ENCODE peak calls at places on chromosomes 12 and 14, in nine cellular contexts. O is SK-N-DZ; M is GM23338; A is NCI-H2029; N is NCI-H1105 treated with DMSO at 0.1 percent for 48 hours; E is heart left ventricle; H is stimulated activated CD4-positive, alpha-beta T cell treated with anti-CD3 and anti-CD28 coated beads, Interleukin-2, amount 100 ng/mL, for 48 hours; L is SHP77 treated with DMSO at 0.1 percent for 48 hours; S is mesothelial cell of epicardium. Q is an unnamed sample.

GRCh38 chr12:78703820-78704525 is 160.6 kb upstream of the SYT1 start:
- DNase-seq in H (no peak), A (no peak), S (no peak), E (no peak), L (no peak), M (no peak), O (no peak), N (no peak), Q (no peak)

GRCh38 chr14:61653507-61653906 is 41.8 kb upstream of the HIF1A start:
- DNase-seq in A (no peak), S (no peak), H (no peak), O (peak), L (no peak), E (peak), N (no peak), M (no peak), Q (no peak)

GRCh38 chr12:51887476-51888315 is at the start of gene ANKRD33:
- DNase-seq in H (no peak), M (peak), E (peak), O (no peak), S (peak), A (peak), L (no peak), N (no peak), Q (no peak)

GRCh38 chr12:16553457-16553856 is 52.5 kb downstream of the LMO3 start:
- DNase-seq in A (no peak), M (no peak), N (no peak), H (no peak), L (no peak), O (no peak), E (no peak), S (no peak), Q (no peak)

GRCh38 chr12:86697916-86698315 is 441.7 kb upstream of the MGAT4C start:
- DNase-seq in O (no peak), N (no peak), L (no peak), M (no peak), H (no peak), E (no peak), S (no peak), A (no peak), Q (no peak)

GRCh38 chr14:63964063-63964462 is 111.3 kb downstream of the SYNE2 start:
- DNase-seq in A (no peak), S (no peak), E (no peak), H (no peak), M (peak), O (no peak), L (peak), N (peak), Q (no peak)

GRCh38 chr12:44835641-44836379 is 40.3 kb downstream of the NELL2 start:
- DNase-seq in L (no peak), O (no peak), N (no peak), S (no peak), A (no peak), M (no peak), E (no peak), H (no peak), Q (no peak)

GRCh38 chr14:37262649-37263048 is 64.9 kb downstream of the MIPOL1 start:
- DNase-seq in S (no peak), M (peak), A (no peak), H (no peak), O (no peak), E (no peak), N (no peak), L (no peak), Q (no peak)

GRCh38 chr14:104009297-104009696 is 67.0 kb upstream of the RD3L start:
- DNase-seq in N (no peak), L (no peak), A (no peak), E (no peak), M (no peak), O (no peak), S (no peak), H (no peak), Q (no peak)

GRCh38 chr14:24777678-24778077 is 143.7 kb upstream of the GZMB start:
- DNase-seq in H (no peak), S (no peak), A (no peak), N (no peak), M (peak), O (no peak), E (no peak), L (no peak), Q (no peak)

GRCh38 chr14:77059276-77059934 is 30.9 kb upstream of the IRF2BPL start:
- DNase-seq in H (no peak), A (no peak), L (peak), N (no peak), M (peak), E (no peak), O (peak), S (no peak), Q (no peak)

GRCh38 chr14:90428676-90429075 is 31.8 kb downstream of the CALM1 start:
- DNase-seq in O (no peak), L (no peak), A (no peak), M (no peak), S (no peak), N (no peak), H (no peak), E (no peak), Q (no peak)

GRCh38 chr14:56118611-56119181 is 485 bp downstream of the PELI2 start:
- DNase-seq in M (peak), O (no peak), L (no peak), A (no peak), E (peak), N (no peak), H (no peak), S (no peak), Q (no peak)

GRCh38 chr12:56988207-56988739 is 18.1 kb downstream of the ZBTB39 start:
- DNase-seq in A (no peak), N (no peak), S (no peak), M (peak), L (no peak), H (no peak), E (no peak), O (no peak), Q (no peak)

GRCh38 chr14:52129733-52130132 is 60.9 kb upstream of the NID2 start:
- DNase-seq in S (no peak), O (peak), L (no peak), A (no peak), H (no peak), N (no peak), E (no peak), M (no peak), Q (no peak)

GRCh38 chr14:89196561-89196960 is 220.5 kb downstream of the FOXN3 start:
- DNase-seq in N (no peak), S (no peak), O (no peak), A (no peak), H (no peak), L (no peak), E (no peak), M (no peak), Q (no peak)

GRCh38 chr14:73973497-73973896 is 23.4 kb downstream of the COQ6 start:
- DNase-seq in H (no peak), S (no peak), O (no peak), L (no peak), E (no peak), A (no peak), N (peak), M (no peak), Q (no peak)

GRCh38 chr12:113407931-113408585 is 4.4 kb upstream of the SDS start:
- DNase-seq in S (no peak), N (no peak), H (no peak), E (no peak), L (no peak), O (no peak), M (no peak), A (no peak), Q (no peak)

GRCh38 chr12:5177096-5177495 is 133.4 kb downstream of the KCNA5 start:
- DNase-seq in H (no peak), E (no peak), S (no peak), M (no peak), N (peak), O (no peak), A (no peak), L (no peak), Q (no peak)

GRCh38 chr12:51897181-51897580 is 9.3 kb downstream of the ANKRD33 start:
- DNase-seq in E (peak), S (no peak), O (no peak), M (no peak), N (no peak), L (no peak), H (no peak), A (no peak), Q (no peak)

GRCh38 chr12:42862055-42862454 is 272.5 kb upstream of the PRICKLE1 start:
- DNase-seq in O (no peak), A (no peak), L (no peak), E (no peak), S (no peak), M (no peak), N (no peak), H (no peak), Q (no peak)

GRCh38 chr12:109088818-109089217 is 4.5 kb downstream of the ALKBH2 start:
- DNase-seq in M (no peak), A (no peak), L (no peak), N (no peak), H (no peak), O (no peak), S (no peak), E (no peak), Q (no peak)

GRCh38 chr14:52862652-52863338 is 71.4 kb upstream of the GNPNAT1 start:
- DNase-seq in O (no peak), S (no peak), M (no peak), A (no peak), N (no peak), H (no peak), L (no peak), E (no peak), Q (no peak)

GRCh38 chr14:69719501-69719951 is 47.4 kb upstream of the SRSF5 start:
- DNase-seq in N (no peak), A (no peak), H (no peak), L (no peak), M (no peak), S (no peak), E (peak), O (no peak), Q (no peak)

GRCh38 chr12:7448099-7448498 is 4.1 kb upstream of the CD163L1 start:
- DNase-seq in M (no peak), L (no peak), S (no peak), E (no peak), N (no peak), H (no peak), O (no peak), A (no peak), Q (no peak)

GRCh38 chr12:100279612-100280244 is 12.8 kb downstream of the SCYL2 start:
- DNase-seq in E (no peak), H (no peak), O (no peak), S (no peak), A (no peak), L (no peak), M (peak), N (no peak), Q (no peak)

GRCh38 chr12:77116277-77116676 is 50.9 kb upstream of the E2F7 start:
- DNase-seq in A (no peak), N (no peak), S (no peak), H (no peak), M (no peak), L (no peak), O (no peak), E (no peak), Q (no peak)

GRCh38 chr12:84793558-84794367 is 118.8 kb downstream of the SLC6A15 start:
- DNase-seq in O (no peak), M (no peak), H (no peak), E (peak), N (no peak), S (no peak), A (no peak), L (no peak), Q (no peak)

GRCh38 chr12:71958993-71959588 is 20.4 kb downstream of the TPH2 start:
- DNase-seq in O (no peak), M (no peak), N (no peak), L (no peak), S (no peak), H (no peak), A (peak), E (no peak), Q (no peak)

GRCh38 chr12:57461326-57461903 is 1.8 kb downstream of the GLI1 start:
- DNase-seq in E (peak), M (peak), H (no peak), A (no peak), O (peak), N (no peak), S (peak), L (no peak), Q (no peak)

GRCh38 chr12:47867496-47867941 is 37.3 kb downstream of the VDR start:
- DNase-seq in O (no peak), S (no peak), E (no peak), L (no peak), H (peak), A (no peak), N (no peak), M (no peak), Q (no peak)

Q was measured in GM18507.